ENCODE peak calls at places on chromosomes 11 and 22, in six cellular contexts. A is osteocyte, F is fibroblast of the aortic adventitia, S is AG10803, O is endodermal cell, M is fibroblast of lung. U is an unnamed sample.

GRCh38 chr11:131852757-131853156 is 482.3 kb downstream of the NTM start:
- DNase-seq in S (no peak), F (no peak), M (no peak), O (no peak), A (no peak), U (no peak)

GRCh38 chr11:68673991-68674390 is 10.4 kb upstream of the GAL start:
- DNase-seq in F (no peak), M (no peak), O (no peak), A (no peak), S (no peak), U (no peak)

GRCh38 chr11:128481135-128481534 is 106.2 kb downstream of the ETS1 start:
- DNase-seq in A (no peak), O (no peak), M (peak), S (peak), F (peak), U (no peak)

GRCh38 chr11:115155978-115156377 is 348.2 kb downstream of the CADM1 start:
- DNase-seq in O (no peak), F (no peak), S (no peak), M (no peak), A (no peak), U (no peak)

GRCh38 chr11:47185305-47186075 is 744 bp downstream of the PACSIN3 start:
- DNase-seq in S (peak), F (no peak), A (peak), M (peak), O (peak), U (no peak)

GRCh38 chr11:47318166-47318565 is 34.3 kb downstream of the MYBPC3 start:
- DNase-seq in O (no peak), F (no peak), A (no peak), M (no peak), S (no peak), U (no peak)

GRCh38 chr22:36659762-36660509 is 43.6 kb downstream of the CACNG2 start:
- DNase-seq in M (peak), S (peak), O (peak), A (peak), F (peak), U (no peak)

GRCh38 chr22:24951942-24952836 is at the start of gene KIAA1671:
- DNase-seq in O (peak), M (peak), F (peak), S (peak), A (peak), U (peak)

GRCh38 chr22:47160141-47160541 is 397.7 kb downstream of the TBC1D22A start:
- DNase-seq in M (no peak), O (no peak), S (no peak), F (no peak), A (no peak), U (no peak)

GRCh38 chr11:105177658-105178057 is 38.1 kb upstream of the CARD18 start:
- DNase-seq in S (peak), M (peak), F (peak), O (no peak), A (no peak), U (no peak)

GRCh38 chr22:27318516-27318915 is 483.0 kb downstream of the MN1 start:
- DNase-seq in S (peak), A (no peak), F (peak), M (peak), O (no peak), U (no peak)

GRCh38 chr11:95684701-95685100 is 104.9 kb downstream of the FAM76B start:
- DNase-seq in M (no peak), O (no peak), A (no peak), S (no peak), F (no peak), U (no peak)

GRCh38 chr11:26286472-26287066 is 45.4 kb upstream of the ANO3 start:
- DNase-seq in M (peak), F (peak), A (no peak), S (no peak), O (peak), U (no peak)

GRCh38 chr11:27914080-27914479 is 193.9 kb downstream of the KIF18A start:
- DNase-seq in S (no peak), M (peak), A (no peak), O (no peak), F (peak), U (no peak)

GRCh38 chr11:68041617-68042218 is 2.9 kb downstream of the TCIRG1 start:
- DNase-seq in O (no peak), M (no peak), A (no peak), F (no peak), S (no peak), U (peak)

GRCh38 chr11:36352919-36353318 is 56.8 kb downstream of the PRR5L start:
- DNase-seq in S (no peak), F (no peak), M (no peak), O (no peak), A (no peak), U (no peak)

GRCh38 chr22:40512426-40513136 is 123.9 kb downstream of the MRTFA start:
- DNase-seq in S (peak), A (no peak), M (peak), O (no peak), F (peak), U (no peak)

GRCh38 chr11:91822805-91823204 is 401.8 kb upstream of the FAT3 start:
- DNase-seq in A (no peak), S (no peak), M (no peak), O (no peak), F (no peak), U (no peak)

GRCh38 chr11:76185931-76186401 is 20.3 kb downstream of the WNT11 start:
- DNase-seq in O (no peak), F (peak), A (no peak), M (no peak), S (peak), U (no peak)

GRCh38 chr11:83025267-83025704 is 46.4 kb downstream of the RAB30 start:
- DNase-seq in M (no peak), F (no peak), O (no peak), S (no peak), A (no peak), U (no peak)

GRCh38 chr11:12287009-12287373 is 90.4 kb upstream of the PARVA start:
- DNase-seq in O (peak), F (peak), S (peak), A (peak), M (peak), U (no peak)

GRCh38 chr22:37953437-37954179 is at the start of the genes C22orf23 and POLR2F:
- DNase-seq in M (peak), A (peak), O (peak), S (peak), F (peak), U (peak)
- TF ChIP-seq CTCF in M (no peak), A (no peak), O (no peak), S (no peak), F (no peak), U (no peak)

DNA sequence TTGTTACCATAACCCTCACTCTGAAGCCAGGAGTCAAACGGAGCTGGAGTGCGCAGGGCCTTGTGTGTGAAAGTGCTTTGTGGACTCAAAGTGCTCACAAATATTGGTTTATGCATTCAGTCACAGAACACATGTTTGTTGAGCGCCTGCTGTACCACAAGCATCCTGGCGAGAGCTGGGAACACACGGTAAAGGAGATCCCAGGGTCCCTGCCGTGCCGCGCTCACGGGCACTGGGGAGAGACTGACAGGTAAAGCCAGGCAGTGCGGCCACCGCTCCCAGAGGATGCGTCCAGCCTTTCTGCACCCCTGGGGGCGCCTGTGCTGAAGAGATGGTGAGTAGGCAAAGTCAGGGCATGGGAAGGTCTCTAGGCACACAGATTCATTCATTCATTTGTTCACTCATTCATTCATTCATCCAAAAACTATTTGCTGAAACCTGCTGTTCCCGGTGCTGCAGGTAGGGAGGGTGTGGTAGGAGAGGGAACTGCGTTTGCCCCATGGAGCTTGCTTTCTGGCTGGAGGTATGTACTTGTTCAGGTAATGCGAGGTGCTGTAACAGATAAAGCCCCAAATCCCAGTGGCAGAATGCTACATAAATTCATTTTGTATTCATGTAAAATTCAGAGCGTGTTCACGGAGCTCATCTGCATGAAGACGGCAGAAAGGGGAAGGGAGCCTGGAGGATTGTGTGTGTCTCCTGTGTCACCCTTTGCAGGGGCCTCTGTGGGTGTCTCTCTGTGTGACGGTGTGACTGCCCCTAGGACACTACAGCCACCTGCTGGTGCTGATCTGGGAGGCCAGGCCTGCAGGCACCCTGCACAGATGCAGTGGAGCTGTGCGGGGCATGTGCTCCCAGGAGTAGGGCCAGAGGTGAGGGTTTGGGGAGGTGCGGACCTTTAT is 167.0 kb upstream of the B3GAT1 start:
- DNase-seq in O (peak), F (no peak), A (peak), S (no peak), M (no peak), U (no peak)
- TF ChIP-seq CTCF in O (peak), F (no peak), A (no peak), S (no peak), M (no peak), U (no peak)

GRCh38 chr22:10961043-10961860 is 4566.7 kb upstream of the OR11H1 start:
- DNase-seq in F (no peak), A (peak), S (no peak), M (no peak), O (no peak), U (no peak)
- TF ChIP-seq CTCF in F (no peak), A (no peak), S (no peak), M (no peak), O (no peak), U (no peak)

DNA sequence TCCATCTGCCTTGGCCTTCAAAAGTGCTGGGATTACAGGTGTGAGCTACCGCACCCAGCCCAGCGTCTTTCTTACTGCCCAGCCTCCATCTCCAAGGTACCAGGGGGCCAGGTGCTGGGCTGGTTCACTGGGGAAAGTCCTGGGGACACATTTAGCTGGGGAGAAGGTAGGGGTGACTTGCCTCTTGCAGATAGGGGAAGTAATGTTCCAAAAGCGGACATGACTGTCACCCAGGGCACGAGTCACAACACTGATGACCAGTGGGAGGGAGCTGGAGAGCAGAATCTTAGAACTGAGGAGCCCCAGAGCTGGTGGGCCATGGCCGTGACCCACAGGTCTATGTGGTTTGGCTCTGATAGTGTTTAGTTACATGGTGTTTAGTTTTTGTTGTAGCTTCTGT is 2.4 kb upstream of the SLC15A3 start:
- DNase-seq in O (no peak), F (no peak), S (no peak), M (no peak), A (no peak), U (no peak)
- TF ChIP-seq CTCF in O (no peak), F (no peak), S (no peak), M (no peak), A (no peak), U (no peak)

GRCh38 chr11:62801071-62801470 is 4.2 kb downstream of the NXF1 start:
- DNase-seq in S (no peak), F (no peak), M (no peak), A (no peak), O (no peak), U (no peak)

GRCh38 chr11:62805991-62806441 is 776 bp upstream of the NXF1 start:
- DNase-seq in F (no peak), O (peak), A (no peak), S (no peak), M (peak), U (no peak)

GRCh38 chr11:62806611-62807121 is 1.4 kb upstream of the NXF1 start:
- DNase-seq in M (peak), O (peak), S (peak), F (peak), A (no peak), U (no peak)

GRCh38 chr11:62804310-62805043 is 763 bp downstream of the NXF1 start:
- DNase-seq in S (peak), F (peak), M (peak), O (no peak), A (no peak), U (no peak)

DNA sequence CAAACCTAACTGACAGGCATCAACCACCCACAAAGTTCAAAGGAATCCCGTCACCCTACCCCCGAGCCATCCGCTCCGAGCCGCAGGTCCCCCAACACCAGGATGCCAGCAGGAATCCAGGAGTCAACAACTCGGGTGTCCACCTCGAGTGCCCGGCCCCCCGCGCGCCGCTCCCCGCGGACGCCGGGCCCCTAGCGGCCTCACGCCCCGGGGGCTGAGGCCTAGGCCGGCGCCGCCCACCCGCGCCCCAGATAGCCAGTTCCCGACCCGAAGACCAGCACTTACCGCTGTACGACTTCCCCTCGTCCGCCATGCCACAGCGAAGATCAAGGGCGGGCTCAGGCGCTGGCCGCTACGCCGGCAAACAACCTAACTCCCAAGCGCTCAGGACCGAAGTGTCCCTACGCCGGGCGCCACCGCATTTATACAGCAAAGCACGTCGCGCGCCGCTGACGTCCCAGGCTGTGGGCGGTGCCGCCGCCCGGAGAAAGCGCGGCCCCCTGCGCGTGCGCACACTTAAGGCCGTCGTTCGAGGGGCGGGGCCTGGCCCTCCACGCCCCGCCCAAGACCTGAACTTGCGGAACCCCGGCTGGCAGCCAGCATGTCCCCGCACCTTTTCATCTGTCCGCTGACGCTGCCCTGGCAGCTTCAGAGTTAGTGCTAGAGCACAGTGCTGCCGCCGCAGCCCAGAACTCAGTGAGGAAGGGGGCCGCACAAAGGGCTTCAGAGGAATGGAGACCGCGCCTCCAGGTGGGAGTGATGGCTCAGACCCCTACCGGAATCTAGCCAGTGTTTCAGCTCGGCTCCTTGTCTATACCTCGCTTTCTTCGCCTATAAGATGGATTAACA is at the start of gene NXF1:
- DNase-seq in O (peak), M (peak), S (peak), F (peak), A (peak), U (peak)
- TF ChIP-seq CTCF in O (peak), M (no peak), S (peak), F (no peak), A (peak), U (no peak)

DNA sequence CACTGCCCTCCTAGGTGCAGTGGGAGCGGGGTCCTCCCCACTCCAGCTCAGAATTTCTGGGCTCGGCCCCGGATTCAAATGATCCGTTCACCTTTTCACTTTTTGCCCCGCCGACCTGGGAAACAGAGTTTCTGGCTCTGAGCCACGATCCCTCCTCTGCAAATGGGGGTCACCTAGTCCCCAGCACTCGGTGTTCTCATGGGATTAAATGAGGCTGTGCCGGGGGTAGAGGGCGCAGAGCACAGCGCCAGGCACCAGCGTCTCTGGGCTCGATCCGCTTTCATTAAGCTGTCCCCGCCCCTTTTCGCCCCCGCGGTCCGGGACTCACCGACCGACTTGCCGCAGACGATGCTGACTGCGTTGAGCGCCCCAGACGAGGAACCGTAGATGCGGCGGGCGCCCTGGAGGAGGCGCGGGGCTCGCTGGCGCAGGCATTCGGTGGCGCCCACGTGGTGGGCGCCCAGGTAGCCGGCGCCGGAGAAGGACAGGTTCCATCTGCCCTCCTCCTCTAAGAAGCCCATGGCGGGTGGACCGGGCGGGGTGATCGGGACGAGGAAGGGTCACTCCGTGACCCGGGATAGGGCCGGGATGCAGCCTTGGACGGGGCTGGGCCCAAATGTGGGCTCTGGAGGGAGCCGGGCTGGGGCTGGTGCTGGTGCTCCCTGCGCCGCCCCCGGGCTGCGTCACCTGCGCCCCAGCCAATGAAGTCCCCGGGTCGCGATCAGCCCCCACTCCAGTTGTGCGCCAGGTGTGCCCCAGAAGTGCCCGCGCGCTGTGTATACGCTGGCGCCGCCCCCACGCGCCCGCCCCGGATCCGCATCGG is at the start of gene PNPLA5:
- DNase-seq in A (no peak), S (no peak), O (peak), F (no peak), M (peak), U (no peak)
- TF ChIP-seq CTCF in A (no peak), S (no peak), O (peak), F (no peak), M (no peak), U (no peak)

GRCh38 chr11:64163951-64164350 is 2.0 kb downstream of the MACROD1 start:
- DNase-seq in A (no peak), S (no peak), F (no peak), M (no peak), O (no peak), U (no peak)

GRCh38 chr11:64164392-64165312 is 1.3 kb downstream of the MACROD1 start:
- DNase-seq in F (no peak), M (no peak), O (peak), A (no peak), S (no peak), U (no peak)

GRCh38 chr11:64161037-64161436 is 4.9 kb downstream of the MACROD1 start:
- DNase-seq in F (no peak), M (no peak), S (no peak), O (no peak), A (no peak), U (no peak)

GRCh38 chr11:64165842-64166635 is at the start of gene MACROD1:
- DNase-seq in S (peak), F (peak), A (peak), M (peak), O (peak), U (peak)

DNA sequence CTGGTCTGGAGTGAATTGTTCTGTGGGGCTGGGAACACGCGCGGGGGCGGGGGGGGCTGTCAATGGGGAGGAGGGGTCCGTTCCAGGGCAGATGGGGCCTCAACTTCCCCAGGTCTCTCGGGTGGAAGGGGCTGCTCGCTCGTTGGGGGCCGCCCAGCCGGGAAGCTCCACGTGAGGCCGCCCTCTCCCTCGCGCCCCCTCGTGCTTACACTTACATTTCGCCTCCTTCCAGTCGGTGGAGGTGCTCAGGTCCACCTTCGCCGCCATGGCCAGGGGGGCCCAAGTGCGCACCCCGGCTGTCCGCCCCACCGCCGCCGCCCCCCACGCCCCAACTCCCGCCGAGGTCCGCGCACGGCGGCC is 451 bp downstream of the MACROD1 start:
- DNase-seq in O (no peak), S (no peak), F (no peak), A (no peak), M (no peak), U (no peak)
- TF ChIP-seq CTCF in O (peak), S (no peak), F (no peak), A (no peak), M (no peak), U (no peak)

U was measured in activated B cell treated with CpG ODN at 0.5 μM for 24 hours.